ENCODE peak calls at places on chromosomes 3 and 15, in nine cellular contexts. B, U, R, G, Y, L, S, V and J are unnamed samples.

GRCh38 chr3:172836390-172836997 is 86.0 kb downstream of the ECT2 start:
- DNase-seq in G (no peak), L (no peak), V (no peak), U (no peak), Y (peak), R (peak), S (no peak), B (peak), J (peak)

GRCh38 chr3:135057996-135058395 is 262.9 kb downstream of the EPHB1 start:
- DNase-seq in L (no peak), S (no peak), R (no peak), U (no peak), B (no peak), Y (no peak), G (no peak), V (no peak), J (no peak)

GRCh38 chr15:82952156-82953081 is at the start of gene HOMER2:
- DNase-seq in S (no peak), L (peak), Y (no peak), B (no peak), V (peak), U (peak), R (peak), G (peak), J (no peak)

GRCh38 chr15:22794621-22795167 is 8.2 kb downstream of the NIPA1 start:
- DNase-seq in R (no peak), G (no peak), Y (no peak), B (no peak), U (no peak), S (no peak), L (no peak), V (no peak), J (no peak)

GRCh38 chr15:71282086-71282485 is 166.8 kb downstream of the THSD4 start:
- DNase-seq in R (no peak), G (no peak), L (no peak), B (no peak), V (no peak), Y (no peak), U (no peak), S (no peak), J (peak)

GRCh38 chr3:171829841-171830559 is 13.1 kb upstream of the TMEM212 start:
- DNase-seq in G (no peak), V (no peak), B (peak), Y (peak), S (no peak), L (peak), R (peak), U (no peak), J (peak)

GRCh38 chr3:186476541-186476940 is 67.6 kb downstream of the CRYGS start:
- DNase-seq in S (no peak), U (no peak), B (no peak), R (no peak), V (no peak), Y (no peak), G (no peak), L (no peak), J (no peak)

GRCh38 chr3:39090922-39091321 is 16.5 kb downstream of the GORASP1 start:
- DNase-seq in U (no peak), L (no peak), Y (no peak), V (no peak), S (no peak), B (no peak), R (no peak), G (no peak), J (no peak)

GRCh38 chr15:95086543-95087252 is 855.3 kb downstream of the MCTP2 start:
- DNase-seq in S (no peak), Y (no peak), U (no peak), R (no peak), G (no peak), V (no peak), B (peak), L (no peak), J (peak)

GRCh38 chr15:42457445-42458442 is 33.2 kb downstream of the ZNF106 start:
- DNase-seq in Y (peak), G (no peak), U (no peak), L (peak), R (peak), B (peak), S (no peak), V (no peak), J (peak)

GRCh38 chr3:105938101-105938500 is 69.3 kb upstream of the CBLB start:
- DNase-seq in S (no peak), U (no peak), L (no peak), V (no peak), G (no peak), R (no peak), B (no peak), Y (no peak), J (peak)

GRCh38 chr3:42098171-42098570 is 7.0 kb downstream of the TRAK1 start:
- DNase-seq in V (no peak), L (no peak), B (peak), U (no peak), S (no peak), G (no peak), R (no peak), Y (no peak), J (peak)

GRCh38 chr15:78263351-78263781 is 996 bp upstream of the DNAJA4 start:
- DNase-seq in V (no peak), Y (no peak), L (no peak), R (no peak), S (no peak), U (no peak), B (no peak), G (no peak), J (no peak)

GRCh38 chr3:138429665-138430064 is 4.8 kb upstream of the ESYT3 start:
- DNase-seq in G (no peak), V (no peak), L (no peak), Y (no peak), U (no peak), R (no peak), S (no peak), B (no peak), J (no peak)

GRCh38 chr3:189133768-189134167 is 38.0 kb upstream of the TPRG1 start:
- DNase-seq in S (no peak), Y (no peak), U (no peak), V (no peak), B (no peak), R (no peak), L (no peak), G (no peak), J (no peak)

GRCh38 chr3:47412842-47413520 is 32.2 kb downstream of the PTPN23 start:
- DNase-seq in S (no peak), L (no peak), B (no peak), G (no peak), U (no peak), R (no peak), Y (no peak), V (no peak), J (no peak)

GRCh38 chr3:46866720-46867549 is 3.7 kb upstream of the MYL3 start:
- DNase-seq in U (peak), L (peak), S (peak), Y (peak), G (peak), V (peak), B (peak), R (peak), J (peak)

GRCh38 chr3:157248590-157249425 is 88.9 kb upstream of the CCNL1 start:
- DNase-seq in B (peak), V (no peak), G (no peak), Y (peak), U (no peak), L (no peak), S (no peak), R (peak), J (peak)

GRCh38 chr3:141239551-141240281 is 8.1 kb downstream of the PXYLP1 start:
- DNase-seq in U (no peak), L (no peak), S (no peak), Y (no peak), R (no peak), B (no peak), V (no peak), G (no peak), J (no peak)

GRCh38 chr3:189787622-189788021 is 156.4 kb downstream of the TP63 start:
- DNase-seq in L (no peak), R (no peak), U (no peak), B (peak), S (no peak), Y (no peak), G (no peak), V (no peak), J (no peak)

GRCh38 chr15:57571725-57572124 is 20.0 kb upstream of the MYZAP start:
- DNase-seq in U (no peak), V (no peak), G (no peak), B (no peak), Y (no peak), S (no peak), R (no peak), L (no peak), J (no peak)

GRCh38 chr15:69093127-69093526 is 67.3 kb upstream of the GLCE start:
- DNase-seq in L (no peak), Y (no peak), V (no peak), S (no peak), R (no peak), G (no peak), B (peak), U (no peak), J (peak)

GRCh38 chr15:92091155-92091734 is 237.7 kb downstream of the SLCO3A1 start:
- DNase-seq in R (peak), U (no peak), S (no peak), G (no peak), L (peak), B (peak), V (no peak), Y (peak), J (peak)

GRCh38 chr15:36080759-36081158 is 498.7 kb upstream of the CDIN1 start:
- DNase-seq in S (no peak), G (no peak), U (no peak), R (no peak), B (no peak), V (no peak), L (no peak), Y (no peak), J (no peak)

GRCh38 chr3:106070187-106070586 is 201.4 kb upstream of the CBLB start:
- DNase-seq in U (no peak), Y (no peak), R (no peak), V (no peak), L (no peak), G (no peak), S (no peak), B (no peak), J (no peak)

GRCh38 chr3:14317057-14317553 is 85.3 kb upstream of the SLC6A6 start:
- DNase-seq in B (no peak), V (no peak), S (no peak), R (no peak), U (no peak), G (no peak), Y (no peak), L (no peak), J (no peak)

GRCh38 chr3:134328846-134329245 is 45.4 kb downstream of the AMOTL2 start:
- DNase-seq in R (no peak), L (no peak), G (no peak), B (no peak), U (no peak), V (no peak), S (no peak), Y (no peak), J (no peak)

GRCh38 chr3:192831111-192831644 is 86.5 kb downstream of the MB21D2 start:
- DNase-seq in G (no peak), B (no peak), L (no peak), U (no peak), R (no peak), V (peak), S (no peak), Y (peak), J (no peak)

GRCh38 chr3:56792201-56792600 is 9.5 kb downstream of the ARHGEF3 start:
- DNase-seq in B (no peak), U (no peak), L (no peak), V (peak), S (no peak), Y (no peak), G (no peak), R (no peak), J (no peak)

GRCh38 chr3:109241459-109241858 is 74.9 kb downstream of the DPPA2 start:
- DNase-seq in L (no peak), G (no peak), V (no peak), Y (no peak), S (no peak), R (no peak), U (no peak), B (no peak), J (no peak)

GRCh38 chr15:56356616-56357015 is 8.6 kb upstream of the TEX9 start:
- DNase-seq in S (no peak), Y (no peak), L (no peak), G (no peak), B (no peak), U (no peak), V (no peak), R (no peak), J (peak)

GRCh38 chr15:33580526-33580925 is 269.8 kb downstream of the RYR3 start:
- DNase-seq in L (no peak), S (no peak), Y (no peak), U (no peak), B (no peak), R (no peak), V (no peak), G (no peak), J (no peak)

GRCh38 chr3:19934098-19934566 is at the start of gene EFHB:
- DNase-seq in V (peak), R (peak), U (no peak), B (no peak), Y (no peak), S (no peak), G (no peak), L (no peak), J (peak)

GRCh38 chr3:38029400-38030125 is at the start of gene PLCD1:
- DNase-seq in G (peak), U (no peak), B (peak), S (no peak), R (peak), L (no peak), V (peak), Y (peak), J (peak)